ENCODE peak calls at places on chromosome 16, in seven cellular contexts. P is CD4-positive, alpha-beta T cell; Z is A673; Y is upper lobe of right lung; H is AG04450; K is GM12865; B is right atrium auricular region. U is an unnamed sample.

GRCh38 chr16:68508013-68508412 is 31.1 kb upstream of the ZFP90 start:
- DNase-seq in H (no peak), Z (no peak), Y (no peak), P (no peak), B (no peak), K (no peak), U (no peak)

GRCh38 chr16:82451449-82451848 is 175.3 kb upstream of the CDH13 start:
- DNase-seq in P (no peak), H (no peak), Y (no peak), Z (no peak), K (no peak), B (no peak), U (no peak)

GRCh38 chr16:23145608-23146007 is 3.6 kb downstream of the USP31 start:
- DNase-seq in H (no peak), B (no peak), K (no peak), Z (peak), P (no peak), Y (no peak), U (no peak)

GRCh38 chr16:79915264-79916160 is 315.0 kb upstream of the MAF start:
- DNase-seq in H (no peak), B (no peak), P (no peak), K (no peak), Y (no peak), Z (no peak), U (no peak)

GRCh38 chr16:62021295-62021694 is 14.9 kb downstream of the CDH8 start:
- DNase-seq in H (no peak), K (no peak), Y (no peak), P (no peak), Z (no peak), B (no peak), U (no peak)

GRCh38 chr16:77402118-77402517 is 32.7 kb downstream of the ADAMTS18 start:
- DNase-seq in P (no peak), H (no peak), K (no peak), Z (no peak), B (no peak), Y (no peak), U (no peak)

GRCh38 chr16:88527186-88527936 is 42.8 kb upstream of the ZC3H18 start:
- DNase-seq in H (peak), P (peak), Y (peak), K (peak), B (peak), Z (peak), U (peak)

GRCh38 chr16:68973611-68974120 is 130.3 kb downstream of the TANGO6 start:
- DNase-seq in P (no peak), Z (no peak), Y (no peak), B (no peak), K (no peak), H (no peak), U (peak)

GRCh38 chr16:30077656-30078055 is 1.9 kb downstream of the PPP4C start:
- DNase-seq in K (no peak), B (no peak), Y (no peak), H (no peak), P (no peak), Z (no peak), U (no peak)

GRCh38 chr16:23504076-23504452 is 6.2 kb downstream of the GGA2 start:
- DNase-seq in Z (no peak), Y (no peak), B (peak), K (peak), P (no peak), H (no peak), U (no peak)

GRCh38 chr16:77433146-77433545 is 1.7 kb downstream of the ADAMTS18 start:
- DNase-seq in B (no peak), Y (no peak), H (no peak), K (no peak), P (no peak), Z (no peak), U (no peak)

GRCh38 chr16:89317101-89317671 is 99.7 kb downstream of the ZNF778 start:
- DNase-seq in H (no peak), Z (no peak), B (no peak), Y (no peak), P (no peak), K (no peak), U (no peak)

GRCh38 chr16:14510939-14511797 is 118.9 kb downstream of the PARN start:
- DNase-seq in Z (peak), K (no peak), H (no peak), Y (no peak), P (no peak), B (no peak), U (no peak)

GRCh38 chr16:76650579-76650978 is 373.4 kb downstream of the CNTNAP4 start:
- DNase-seq in Z (no peak), Y (no peak), H (no peak), P (no peak), B (no peak), K (no peak), U (no peak)

GRCh38 chr16:57384248-57385070 is 12.2 kb downstream of the CX3CL1 start:
- DNase-seq in H (no peak), Z (no peak), Y (no peak), B (no peak), K (no peak), P (no peak), U (no peak)

GRCh38 chr16:56352351-56353053 is 72.8 kb downstream of the AMFR start:
- DNase-seq in B (no peak), P (no peak), Y (peak), Z (no peak), H (no peak), K (no peak), U (no peak)

GRCh38 chr16:79393121-79393520 is 207.4 kb downstream of the MAF start:
- DNase-seq in K (no peak), Y (no peak), Z (no peak), P (no peak), B (no peak), H (no peak), U (peak)

GRCh38 chr16:1812732-1813163 is 13.9 kb downstream of the HAGH start:
- DNase-seq in H (peak), P (peak), Z (peak), Y (peak), B (peak), K (peak), U (peak)

GRCh38 chr16:80466024-80466986 is 74.5 kb upstream of the DYNLRB2 start:
- DNase-seq in B (peak), Z (peak), K (peak), Y (peak), H (no peak), P (peak), U (peak)

GRCh38 chr16:46972429-46972970 is 974 bp downstream of the DNAJA2 start:
- DNase-seq in B (no peak), H (no peak), P (no peak), Y (no peak), Z (peak), K (peak), U (no peak)

GRCh38 chr16:66418165-66418962 is 8.7 kb upstream of the BEAN1 start:
- DNase-seq in H (no peak), K (no peak), B (no peak), Z (no peak), Y (no peak), P (no peak), U (no peak)

GRCh38 chr16:86064431-86065250 is 165.7 kb downstream of the IRF8 start:
- DNase-seq in P (no peak), B (no peak), H (no peak), Z (no peak), Y (no peak), K (no peak), U (no peak)
- TF ChIP-seq CTCF in P (no peak), B (no peak), H (no peak), Z (no peak), Y (no peak), K (no peak), U (no peak)

GRCh38 chr16:4407543-4408322 is 8.7 kb downstream of the CORO7 start:
- DNase-seq in H (peak), Z (no peak), K (no peak), P (no peak), B (no peak), Y (no peak), U (no peak)

GRCh38 chr16:4411684-4412083 is 4.7 kb downstream of the CORO7 start:
- DNase-seq in B (no peak), P (no peak), Y (peak), H (no peak), K (no peak), Z (no peak), U (no peak)

GRCh38 chr16:4410335-4411075 is 5.9 kb downstream of the CORO7 start:
- DNase-seq in P (no peak), K (no peak), H (peak), Y (no peak), B (no peak), Z (no peak), U (no peak)

GRCh38 chr16:4408323-4408690 is 8.1 kb downstream of the CORO7 start:
- DNase-seq in B (no peak), Y (no peak), Z (no peak), K (no peak), P (no peak), H (no peak), U (no peak)

DNA sequence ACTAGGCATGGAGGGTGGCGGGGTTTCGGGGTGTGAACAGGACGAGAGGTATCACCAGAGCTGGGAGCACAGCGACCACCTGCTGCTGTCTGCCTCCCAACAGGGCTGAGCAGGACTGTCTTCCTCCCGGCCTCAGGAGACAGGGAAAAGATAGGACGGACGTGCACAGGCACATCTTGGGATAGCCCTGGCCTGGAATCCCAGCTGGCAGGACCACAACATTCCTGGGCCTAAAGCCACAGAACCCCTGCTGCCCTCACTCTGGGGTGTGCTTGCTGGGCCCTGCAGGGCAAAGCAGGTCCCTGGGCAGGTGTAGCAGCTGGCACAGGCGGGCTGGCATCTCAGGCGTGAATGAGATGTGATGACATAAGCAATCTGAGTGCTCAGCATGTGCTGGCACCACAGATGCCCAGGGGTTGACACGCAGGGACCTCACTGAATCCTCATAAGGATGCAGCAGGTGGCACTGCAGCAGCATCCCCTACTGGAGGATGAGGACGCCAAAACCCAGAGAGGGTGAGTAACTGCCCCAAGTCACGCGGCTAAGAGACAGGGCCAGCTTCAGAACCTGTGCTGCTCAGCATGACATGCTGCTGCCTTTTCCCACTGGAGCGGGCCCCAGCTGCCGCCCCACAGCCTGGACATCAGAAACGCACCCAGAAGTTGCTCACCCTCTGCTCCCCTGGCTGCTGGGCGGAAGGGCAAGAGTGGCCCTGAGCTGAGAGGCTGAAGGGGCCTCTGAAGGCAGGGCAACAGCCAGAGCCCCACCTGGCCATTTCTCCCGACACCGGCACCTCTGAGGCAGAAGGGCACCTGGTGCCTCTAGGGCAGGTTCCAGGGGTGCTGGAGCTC is 7.1 kb downstream of the CORO7 start:
- DNase-seq in B (no peak), Y (no peak), H (no peak), P (no peak), K (no peak), Z (no peak), U (no peak)
- TF ChIP-seq CTCF in B (no peak), Y (no peak), H (no peak), P (no peak), K (no peak), Z (peak), U (peak)

GRCh38 chr16:53511403-53512280 is 8.6 kb upstream of the AKTIP start:
- DNase-seq in Y (no peak), P (no peak), B (no peak), Z (no peak), K (no peak), H (no peak), U (no peak)

GRCh38 chr16:53511084-53511402 is 8.0 kb upstream of the AKTIP start:
- DNase-seq in Z (no peak), P (no peak), H (no peak), K (no peak), B (peak), Y (no peak), U (no peak)

GRCh38 chr16:53509906-53510703 is 7.1 kb upstream of the AKTIP start:
- DNase-seq in H (peak), Y (peak), P (peak), B (peak), Z (peak), K (peak), U (peak)

GRCh38 chr16:53507464-53508180 is 4.6 kb upstream of the AKTIP start:
- DNase-seq in Y (no peak), K (no peak), Z (no peak), H (no peak), B (no peak), P (no peak), U (no peak)

GRCh38 chr16:53510704-53511070 is 7.7 kb upstream of the AKTIP start:
- DNase-seq in Y (no peak), Z (no peak), B (no peak), K (no peak), H (no peak), P (no peak), U (no peak)
- TF ChIP-seq CTCF in Y (no peak), Z (no peak), B (no peak), K (no peak), H (no peak), P (peak), U (no peak)

GRCh38 chr16:3020247-3020603 is at the start of gene TNFRSF12A:
- DNase-seq in H (no peak), B (peak), P (peak), Z (peak), Y (peak), K (peak), U (peak)

GRCh38 chr16:3019594-3020246 is 448 bp upstream of the TNFRSF12A start:
- DNase-seq in Y (no peak), B (no peak), H (no peak), P (no peak), Z (no peak), K (no peak), U (no peak)

GRCh38 chr16:3017262-3017805 is 649 bp downstream of the CLDN6 start:
- DNase-seq in H (no peak), K (no peak), B (no peak), Y (no peak), P (no peak), Z (no peak), U (peak)

GRCh38 chr16:3015865-3016521 is 2.0 kb downstream of the CLDN6 start:
- DNase-seq in P (no peak), Y (no peak), H (no peak), Z (no peak), K (no peak), B (no peak), U (no peak)

DNA sequence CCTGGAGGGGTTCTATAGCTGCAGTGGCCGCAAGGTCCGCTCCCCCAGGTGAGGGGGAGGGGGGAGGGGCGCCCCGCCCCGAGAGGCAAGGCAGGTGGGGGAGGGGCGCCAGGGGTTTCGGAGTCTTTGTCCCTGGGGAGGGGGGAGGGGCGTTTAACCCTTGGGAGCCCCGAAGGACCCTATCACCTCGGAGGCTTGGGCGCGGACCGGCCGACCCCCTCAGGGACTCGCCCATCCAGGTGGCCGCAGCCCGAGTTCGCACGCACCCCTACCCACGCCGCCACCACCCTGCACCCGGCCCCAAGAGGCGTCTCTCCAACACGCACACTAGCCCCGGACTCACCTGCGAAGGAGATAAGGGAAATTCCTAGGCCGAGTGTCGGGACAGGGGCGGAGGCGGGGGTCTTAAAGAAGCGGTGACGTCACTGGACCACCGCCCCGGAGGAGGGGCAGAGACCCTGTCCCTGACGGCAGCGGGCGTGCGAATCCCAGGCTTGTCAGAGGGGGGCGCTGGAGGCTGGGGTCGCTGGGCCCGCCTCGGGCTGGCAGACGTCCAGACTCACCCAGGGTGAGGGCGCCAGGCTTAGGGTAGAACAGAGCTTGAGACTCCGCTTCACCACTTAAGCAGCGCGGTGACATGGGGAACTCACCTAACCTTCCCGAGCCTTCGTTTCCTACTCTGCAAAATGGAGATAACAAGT is at the start of gene CLDN6:
- DNase-seq in B (no peak), Z (peak), K (no peak), Y (no peak), H (no peak), P (peak), U (peak)
- TF ChIP-seq CTCF in B (no peak), Z (peak), K (peak), Y (peak), H (peak), P (no peak), U (peak)

DNA sequence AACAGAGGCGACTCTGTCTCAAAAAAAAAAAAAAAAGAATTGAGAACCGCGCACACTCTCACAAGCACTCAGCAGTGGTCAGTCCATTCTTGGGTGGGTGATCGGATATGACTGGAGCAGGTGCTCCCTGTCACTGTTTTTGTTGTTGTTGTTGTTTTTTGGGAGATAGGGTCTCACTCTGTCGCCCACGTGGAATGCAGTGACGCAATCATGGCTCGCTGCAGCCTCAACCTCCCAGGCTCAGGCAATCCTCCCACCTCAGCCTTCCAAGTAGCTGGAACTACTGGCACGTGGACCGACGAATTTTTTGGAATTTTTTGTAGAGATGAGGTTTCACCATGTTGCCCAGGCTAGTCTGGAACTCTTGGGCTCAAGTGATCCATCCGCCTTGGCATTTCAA is 30.0 kb downstream of the RAB11FIP3 start:
- DNase-seq in Z (no peak), H (no peak), B (no peak), Y (no peak), P (no peak), K (no peak), U (no peak)
- TF ChIP-seq CTCF in Z (no peak), H (no peak), B (no peak), Y (no peak), P (no peak), K (no peak), U (no peak)

GRCh38 chr16:84143784-84144199 is 1.2 kb downstream of the HSDL1 start:
- DNase-seq in Z (no peak), K (peak), P (no peak), B (no peak), Y (no peak), H (no peak), U (peak)

GRCh38 chr16:84144301-84144858 is 597 bp downstream of the HSDL1 start:
- DNase-seq in K (peak), P (peak), H (no peak), Z (peak), B (no peak), Y (peak), U (peak)

GRCh38 chr16:84143081-84143480 is 1.9 kb downstream of the HSDL1 start:
- DNase-seq in B (no peak), P (no peak), Y (no peak), H (no peak), Z (no peak), K (no peak), U (no peak)

GRCh38 chr16:84141143-84141670 is 3.8 kb downstream of the HSDL1 start:
- DNase-seq in K (peak), Y (no peak), Z (no peak), H (no peak), B (no peak), P (peak), U (no peak)

GRCh38 chr16:84144859-84145639 is at the start of the genes DNAAF1 and HSDL1:
- DNase-seq in K (peak), Z (peak), P (peak), Y (peak), B (peak), H (peak), U (peak)
- TF ChIP-seq CTCF in K (peak), Z (no peak), P (no peak), Y (peak), B (no peak), H (no peak), U (peak)

DNA sequence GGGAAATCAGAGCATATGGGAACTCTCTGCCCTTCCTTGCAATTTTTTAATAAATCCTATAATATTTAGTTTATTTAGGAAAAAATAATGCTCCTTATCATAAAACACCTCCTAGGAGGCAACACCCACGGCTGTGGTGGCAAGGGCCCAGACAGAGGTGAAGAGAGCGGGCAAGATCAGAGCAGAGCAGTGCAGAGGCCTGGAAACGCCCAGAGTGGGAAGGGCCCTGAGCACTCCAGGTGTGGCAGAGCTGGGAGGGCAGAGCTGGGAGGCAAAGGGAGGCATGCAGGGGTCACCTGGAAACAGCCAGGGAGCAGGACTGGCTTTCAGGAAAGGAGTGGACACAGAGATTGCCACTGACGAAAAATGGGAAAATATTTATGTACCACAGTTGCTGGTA is 17.3 kb downstream of the FBXO31 start:
- DNase-seq in P (no peak), Y (no peak), Z (no peak), H (no peak), B (no peak), K (no peak), U (no peak)
- TF ChIP-seq CTCF in P (no peak), Y (no peak), Z (no peak), H (no peak), B (no peak), K (no peak), U (no peak)